ENCODE peak calls at places on chromosomes 4 and X, in six cellular contexts. One of them, this sample, is unnamed.

GRCh38 chrX:71492086-71493065 is 40.5 kb upstream of the OGT start:
- DNase-seq in AG10803: peak; percentile 56
- DNase-seq in BE2C: peak; percentile 4
- DNase-seq in upper lobe of right lung: peak; percentile 77
- DNase-seq in CD8-positive, alpha-beta T cell: peak; percentile 5
- DNase-seq in choroid plexus epithelial cell: no peak
- DNase-seq in this sample: peak; percentile 38

GRCh38 chr4:150579591-150580234 is 2.2 kb upstream of the MAB21L2 start:
- DNase-seq in AG10803: peak; percentile 34
- DNase-seq in BE2C: peak; percentile 80
- DNase-seq in upper lobe of right lung: no peak
- DNase-seq in CD8-positive, alpha-beta T cell: no peak
- DNase-seq in choroid plexus epithelial cell: peak; percentile 46
- DNase-seq in this sample: peak; percentile 39

GRCh38 chr4:4659871-4660651 is 118.2 kb upstream of the STX18 start:
- DNase-seq in AG10803: peak; percentile 93
- DNase-seq in BE2C: no peak
- DNase-seq in upper lobe of right lung: no peak
- DNase-seq in CD8-positive, alpha-beta T cell: no peak
- DNase-seq in choroid plexus epithelial cell: peak; percentile 96
- DNase-seq in this sample: peak; percentile 92

GRCh38 chrX:15567886-15568616 is 32.7 kb downstream of the ACE2 start:
- DNase-seq in AG10803: no peak
- DNase-seq in BE2C: no peak
- DNase-seq in upper lobe of right lung: no peak
- DNase-seq in CD8-positive, alpha-beta T cell: no peak
- DNase-seq in choroid plexus epithelial cell: peak; percentile 23
- DNase-seq in this sample: peak; percentile 52

GRCh38 chr4:77804471-77804870 is 14.7 kb downstream of the CNOT6L start:
- DNase-seq in AG10803: peak; percentile 24
- DNase-seq in BE2C: no peak
- DNase-seq in upper lobe of right lung: no peak
- DNase-seq in CD8-positive, alpha-beta T cell: no peak
- DNase-seq in choroid plexus epithelial cell: peak; percentile 54
- DNase-seq in this sample: peak; percentile 28

GRCh38 chr4:3500111-3500510 is 32.1 kb downstream of the LRPAP1 start:
- DNase-seq in AG10803: no peak
- DNase-seq in BE2C: no peak
- DNase-seq in upper lobe of right lung: no peak
- DNase-seq in CD8-positive, alpha-beta T cell: no peak
- DNase-seq in choroid plexus epithelial cell: no peak
- DNase-seq in this sample: no peak

GRCh38 chrX:42531431-42531830 is 246.5 kb downstream of the PPP1R2C start:
- DNase-seq in AG10803: no peak
- DNase-seq in BE2C: no peak
- DNase-seq in upper lobe of right lung: no peak
- DNase-seq in CD8-positive, alpha-beta T cell: no peak
- DNase-seq in choroid plexus epithelial cell: no peak
- DNase-seq in this sample: no peak

GRCh38 chr4:55409468-55410171 is 13.9 kb downstream of the TMEM165 start:
- DNase-seq in AG10803: peak; percentile 51
- DNase-seq in BE2C: peak; percentile 61
- DNase-seq in upper lobe of right lung: no peak
- DNase-seq in CD8-positive, alpha-beta T cell: no peak
- DNase-seq in choroid plexus epithelial cell: peak; percentile 67
- DNase-seq in this sample: peak; percentile 62

GRCh38 chrX:46628406-46629371 is 55.1 kb downstream of the CHST7 start:
- DNase-seq in AG10803: peak; percentile 63
- DNase-seq in BE2C: no peak
- DNase-seq in upper lobe of right lung: peak; percentile 62
- DNase-seq in CD8-positive, alpha-beta T cell: no peak
- DNase-seq in choroid plexus epithelial cell: peak; percentile 84
- DNase-seq in this sample: peak; percentile 67

GRCh38 chrX:136694491-136695087 is 46.6 kb downstream of the CD40LG start:
- DNase-seq in AG10803: peak; percentile 51
- DNase-seq in BE2C: peak; percentile 8
- DNase-seq in upper lobe of right lung: no peak
- DNase-seq in CD8-positive, alpha-beta T cell: no peak
- DNase-seq in choroid plexus epithelial cell: peak; percentile 76
- DNase-seq in this sample: peak; percentile 71

GRCh38 chr4:181957088-181957487 is 286.1 kb upstream of the TENM3 start:
- DNase-seq in AG10803: peak; percentile 96
- DNase-seq in BE2C: no peak
- DNase-seq in upper lobe of right lung: no peak
- DNase-seq in CD8-positive, alpha-beta T cell: no peak
- DNase-seq in choroid plexus epithelial cell: peak; percentile 91
- DNase-seq in this sample: peak; percentile 81

GRCh38 chr4:153816542-153816941 is 27.7 kb upstream of the SFRP2 start:
- DNase-seq in AG10803: no peak
- DNase-seq in BE2C: no peak
- DNase-seq in upper lobe of right lung: no peak
- DNase-seq in CD8-positive, alpha-beta T cell: no peak
- DNase-seq in choroid plexus epithelial cell: no peak
- DNase-seq in this sample: no peak

GRCh38 chrX:11374570-11374969 is 81.4 kb downstream of the AMELX start:
- DNase-seq in AG10803: no peak
- DNase-seq in BE2C: no peak
- DNase-seq in upper lobe of right lung: no peak
- DNase-seq in CD8-positive, alpha-beta T cell: no peak
- DNase-seq in choroid plexus epithelial cell: no peak
- DNase-seq in this sample: no peak

GRCh38 chr4:121799888-121800501 is 1.1 kb upstream of the EXOSC9 start:
- DNase-seq in AG10803: no peak
- DNase-seq in BE2C: no peak
- DNase-seq in upper lobe of right lung: no peak
- DNase-seq in CD8-positive, alpha-beta T cell: no peak
- DNase-seq in choroid plexus epithelial cell: no peak
- DNase-seq in this sample: no peak

GRCh38 chrX:129665916-129666644 is 11.3 kb upstream of the APLN start:
- DNase-seq in AG10803: peak; percentile 78
- DNase-seq in BE2C: no peak
- DNase-seq in upper lobe of right lung: no peak
- DNase-seq in CD8-positive, alpha-beta T cell: no peak
- DNase-seq in choroid plexus epithelial cell: peak; percentile 69
- DNase-seq in this sample: peak; percentile 83

GRCh38 chrX:10017866-10018265 is 50.7 kb downstream of the CLDN34 start:
- DNase-seq in AG10803: peak; percentile 77
- DNase-seq in BE2C: no peak
- DNase-seq in upper lobe of right lung: no peak
- DNase-seq in CD8-positive, alpha-beta T cell: no peak
- DNase-seq in choroid plexus epithelial cell: peak; percentile 85
- DNase-seq in this sample: peak; percentile 69

GRCh38 chr4:85607624-85608023 is 132.7 kb downstream of the ARHGAP24 start:
- DNase-seq in AG10803: no peak
- DNase-seq in BE2C: no peak
- DNase-seq in upper lobe of right lung: no peak
- DNase-seq in CD8-positive, alpha-beta T cell: no peak
- DNase-seq in choroid plexus epithelial cell: no peak
- DNase-seq in this sample: no peak

GRCh38 chr4:159787901-159788300 is 685.0 kb downstream of the RAPGEF2 start:
- DNase-seq in AG10803: no peak
- DNase-seq in BE2C: no peak
- DNase-seq in upper lobe of right lung: no peak
- DNase-seq in CD8-positive, alpha-beta T cell: no peak
- DNase-seq in choroid plexus epithelial cell: no peak
- DNase-seq in this sample: no peak

GRCh38 chr4:95388911-95389310 is 159.9 kb downstream of the UNC5C start:
- DNase-seq in AG10803: no peak
- DNase-seq in BE2C: no peak
- DNase-seq in upper lobe of right lung: no peak
- DNase-seq in CD8-positive, alpha-beta T cell: no peak
- DNase-seq in choroid plexus epithelial cell: peak; percentile 5
- DNase-seq in this sample: no peak

GRCh38 chrX:109382332-109382731 is 99.6 kb downstream of the GUCY2F start:
- DNase-seq in AG10803: no peak
- DNase-seq in BE2C: no peak
- DNase-seq in upper lobe of right lung: no peak
- DNase-seq in CD8-positive, alpha-beta T cell: no peak
- DNase-seq in choroid plexus epithelial cell: no peak
- DNase-seq in this sample: no peak

GRCh38 chr4:158008551-158009218 is 164.1 kb downstream of the GASK1B start:
- DNase-seq in AG10803: peak; percentile 30
- DNase-seq in BE2C: no peak
- DNase-seq in upper lobe of right lung: no peak
- DNase-seq in CD8-positive, alpha-beta T cell: no peak
- DNase-seq in choroid plexus epithelial cell: peak; percentile 84
- DNase-seq in this sample: peak; percentile 78

GRCh38 chrX:6644411-6644810 is 109.5 kb upstream of the VCX3A start:
- DNase-seq in AG10803: no peak
- DNase-seq in BE2C: peak; percentile 22
- DNase-seq in upper lobe of right lung: no peak
- DNase-seq in CD8-positive, alpha-beta T cell: no peak
- DNase-seq in choroid plexus epithelial cell: no peak
- DNase-seq in this sample: no peak

GRCh38 chr4:73866236-73866635 is 3.0 kb upstream of the CXCL1 start:
- DNase-seq in AG10803: no peak
- DNase-seq in BE2C: no peak
- DNase-seq in upper lobe of right lung: no peak
- DNase-seq in CD8-positive, alpha-beta T cell: no peak
- DNase-seq in choroid plexus epithelial cell: peak; percentile 35
- DNase-seq in this sample: no peak

GRCh38 chr4:156294577-156294976 is 340.9 kb upstream of the CTSO start:
- DNase-seq in AG10803: peak; percentile 79
- DNase-seq in BE2C: no peak
- DNase-seq in upper lobe of right lung: no peak
- DNase-seq in CD8-positive, alpha-beta T cell: no peak
- DNase-seq in choroid plexus epithelial cell: peak; percentile 96
- DNase-seq in this sample: peak; percentile 95

GRCh38 chr4:71257761-71258160 is 81.1 kb upstream of the SLC4A4 start:
- DNase-seq in AG10803: peak; percentile 38
- DNase-seq in BE2C: no peak
- DNase-seq in upper lobe of right lung: no peak
- DNase-seq in CD8-positive, alpha-beta T cell: no peak
- DNase-seq in choroid plexus epithelial cell: no peak
- DNase-seq in this sample: no peak

GRCh38 chrX:22081475-22082092 is 49.5 kb downstream of the PHEX start:
- DNase-seq in AG10803: peak; percentile 61
- DNase-seq in BE2C: peak; percentile 72
- DNase-seq in upper lobe of right lung: peak; percentile 63
- DNase-seq in CD8-positive, alpha-beta T cell: no peak
- DNase-seq in choroid plexus epithelial cell: peak; percentile 79
- DNase-seq in this sample: peak; percentile 71

GRCh38 chrX:11540532-11541377 is 125.0 kb downstream of the ARHGAP6 start:
- DNase-seq in AG10803: no peak
- DNase-seq in BE2C: no peak
- DNase-seq in upper lobe of right lung: no peak
- DNase-seq in CD8-positive, alpha-beta T cell: no peak
- DNase-seq in choroid plexus epithelial cell: peak; percentile 17
- DNase-seq in this sample: peak; percentile 15

GRCh38 chr4:140046037-140046436 is 107.9 kb downstream of the MAML3 start:
- DNase-seq in AG10803: no peak
- DNase-seq in BE2C: no peak
- DNase-seq in upper lobe of right lung: no peak
- DNase-seq in CD8-positive, alpha-beta T cell: no peak
- DNase-seq in choroid plexus epithelial cell: no peak
- DNase-seq in this sample: no peak

GRCh38 chr4:149441338-149441737 is 374.3 kb downstream of the IQCM start:
- DNase-seq in AG10803: peak; percentile 65
- DNase-seq in BE2C: no peak
- DNase-seq in upper lobe of right lung: no peak
- DNase-seq in CD8-positive, alpha-beta T cell: no peak
- DNase-seq in choroid plexus epithelial cell: peak; percentile 15
- DNase-seq in this sample: peak; percentile 53

GRCh38 chr4:153211986-153212720 is 7.9 kb downstream of the TRIM2 start:
- DNase-seq in AG10803: peak; percentile 86
- DNase-seq in BE2C: no peak
- DNase-seq in upper lobe of right lung: no peak
- DNase-seq in CD8-positive, alpha-beta T cell: no peak
- DNase-seq in choroid plexus epithelial cell: peak; percentile 85
- DNase-seq in this sample: peak; percentile 74

GRCh38 chrX:65677954-65678469 is 10.6 kb downstream of the MSN start:
- DNase-seq in AG10803: peak; percentile 88
- DNase-seq in BE2C: no peak
- DNase-seq in upper lobe of right lung: no peak
- DNase-seq in CD8-positive, alpha-beta T cell: no peak
- DNase-seq in choroid plexus epithelial cell: peak; percentile 79
- DNase-seq in this sample: peak; percentile 93

GRCh38 chr4:67929447-67929846 is 33.8 kb downstream of the TMPRSS11A start:
- DNase-seq in AG10803: peak; percentile 9
- DNase-seq in BE2C: no peak
- DNase-seq in upper lobe of right lung: no peak
- DNase-seq in CD8-positive, alpha-beta T cell: no peak
- DNase-seq in choroid plexus epithelial cell: no peak
- DNase-seq in this sample: peak; percentile 43

GRCh38 chr4:165415910-165416309 is 37.1 kb downstream of the CPE start:
- DNase-seq in AG10803: no peak
- DNase-seq in BE2C: no peak
- DNase-seq in upper lobe of right lung: no peak
- DNase-seq in CD8-positive, alpha-beta T cell: no peak
- DNase-seq in choroid plexus epithelial cell: no peak
- DNase-seq in this sample: no peak

DNA sequence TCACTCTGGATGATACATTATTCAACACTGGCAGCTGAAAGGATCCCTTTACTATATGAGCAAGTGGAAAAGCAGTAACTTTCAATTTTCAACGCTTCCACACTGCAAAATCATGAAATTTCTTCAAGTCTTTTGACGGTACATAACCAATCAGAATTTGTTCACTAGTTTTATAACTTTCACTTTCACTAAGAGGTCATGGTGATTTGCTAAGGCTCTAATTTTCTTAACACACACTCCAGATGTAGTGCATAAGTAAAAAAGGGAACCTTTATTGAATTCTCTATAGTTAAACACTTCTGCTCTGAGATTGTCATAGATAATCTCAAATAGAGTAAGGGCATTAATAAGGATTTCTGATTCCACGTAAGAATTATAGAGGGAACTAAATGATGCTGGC is 4.1 kb downstream of the ARMCX2 start:
- DNase-seq in AG10803: no peak
- DNase-seq in BE2C: no peak
- DNase-seq in upper lobe of right lung: no peak
- DNase-seq in CD8-positive, alpha-beta T cell: no peak
- DNase-seq in choroid plexus epithelial cell: no peak
- DNase-seq in this sample: no peak
- H3K4me3 ChIP-seq in AG10803: no peak overlapping the region
- H3K4me3 ChIP-seq in BE2C: no peak overlapping the region
- H3K4me3 ChIP-seq in upper lobe of right lung: no peak overlapping the region
- H3K4me3 ChIP-seq in CD8-positive, alpha-beta T cell: no peak overlapping the region
- H3K4me3 ChIP-seq in choroid plexus epithelial cell: no peak overlapping the region
- H3K4me3 ChIP-seq in this sample: no peak overlapping the region

GRCh38 chr4:99205104-99205979 is 13.7 kb downstream of the ADH6 start:
- DNase-seq in AG10803: peak; percentile 78
- DNase-seq in BE2C: no peak
- DNase-seq in upper lobe of right lung: no peak
- DNase-seq in CD8-positive, alpha-beta T cell: no peak
- DNase-seq in choroid plexus epithelial cell: peak; percentile 59
- DNase-seq in this sample: peak; percentile 70
- TF ChIP-seq CTCF in AG10803: peak; percentile 30
- TF ChIP-seq CTCF in BE2C: peak; percentile 3
- TF ChIP-seq CTCF in upper lobe of right lung: no peak
- TF ChIP-seq CTCF in CD8-positive, alpha-beta T cell: no peak
- TF ChIP-seq CTCF in choroid plexus epithelial cell: peak; percentile 20
- TF ChIP-seq CTCF in this sample: peak; percentile 1

GRCh38 chrX:153494541-153495361 is at the start of gene BGN:
- DNase-seq in AG10803: no peak
- DNase-seq in BE2C: peak; percentile 80
- DNase-seq in upper lobe of right lung: no peak
- DNase-seq in CD8-positive, alpha-beta T cell: no peak
- DNase-seq in choroid plexus epithelial cell: peak; percentile 25
- DNase-seq in this sample: peak; percentile 87
- H3K4me3 ChIP-seq in AG10803: peak within 1 kb of the TSS; percentile 75
- H3K4me3 ChIP-seq in BE2C: peak within 1 kb of the TSS; percentile 55
- H3K4me3 ChIP-seq in upper lobe of right lung: peak within 1 kb of the TSS; percentile 40
- H3K4me3 ChIP-seq in CD8-positive, alpha-beta T cell: no peak within 1 kb of the TSS
- H3K4me3 ChIP-seq in choroid plexus epithelial cell: peak within 1 kb of the TSS; percentile 50
- H3K4me3 ChIP-seq in this sample: peak within 1 kb of the TSS; percentile 66

GRCh38 chrX:106203315-106203714 is 35.2 kb downstream of the PWWP3B start:
- DNase-seq in AG10803: no peak
- DNase-seq in BE2C: no peak
- DNase-seq in upper lobe of right lung: no peak
- DNase-seq in CD8-positive, alpha-beta T cell: no peak
- DNase-seq in choroid plexus epithelial cell: no peak
- DNase-seq in this sample: no peak
- TF ChIP-seq CTCF in AG10803: no peak
- TF ChIP-seq CTCF in BE2C: no peak
- TF ChIP-seq CTCF in upper lobe of right lung: no peak
- TF ChIP-seq CTCF in CD8-positive, alpha-beta T cell: no peak
- TF ChIP-seq CTCF in choroid plexus epithelial cell: peak; percentile 26
- TF ChIP-seq CTCF in this sample: peak; percentile 1